ENCODE peak calls at places on chromosomes 2 and 18, in four cellular contexts. E is CD8-positive, alpha-beta T cell; I is stimulated activated naive CD8-positive, alpha-beta T cell treated with anti-CD3 and anti-CD28 coated beads, Interleukin-15, amount 100 ng/mL, for 72 hours; G is central memory CD8-positive, alpha-beta T cell. M is an unnamed sample.

GRCh38 chr2:37893327-37893726 is 31.8 kb upstream of the RMDN2 start:
- ATAC-seq in G (no peak), E (no peak), I (no peak), M (no peak)

GRCh38 chr2:12119841-12120240 is 373.4 kb downstream of the LPIN1 start:
- ATAC-seq in E (no peak), G (no peak), I (no peak), M (no peak)

GRCh38 chr2:232490221-232491138 is 2.8 kb upstream of the ECEL1 start:
- ATAC-seq in E (no peak), G (no peak), I (no peak), M (no peak)

GRCh38 chr18:21270453-21270852 is 28.4 kb downstream of the GREB1L start:
- ATAC-seq in E (no peak), G (no peak), I (no peak), M (no peak)

GRCh38 chr2:4340536-4340935 is 637.2 kb downstream of the DCDC2C start:
- ATAC-seq in I (no peak), G (no peak), E (no peak), M (no peak)

GRCh38 chr2:127576433-127577207 is 41.1 kb downstream of the MYO7B start:
- ATAC-seq in I (no peak), E (no peak), G (no peak), M (no peak)

GRCh38 chr2:226828164-226828563 is 7.7 kb upstream of the RHBDD1 start:
- ATAC-seq in I (no peak), E (no peak), G (no peak), M (peak)

GRCh38 chr18:39764848-39765247 is 2190.2 kb upstream of the PIK3C3 start:
- ATAC-seq in G (no peak), E (no peak), I (no peak), M (no peak)

GRCh38 chr2:134131681-134132486 is 122.0 kb upstream of the MGAT5 start:
- ATAC-seq in I (no peak), E (no peak), G (no peak), M (no peak)

GRCh38 chr18:50836521-50836957 is 16.7 kb upstream of the MRO start:
- ATAC-seq in E (no peak), I (peak), G (no peak), M (no peak)

GRCh38 chr2:147438897-147439296 is 405.9 kb upstream of the ACVR2A start:
- ATAC-seq in G (no peak), E (no peak), I (no peak), M (no peak)

GRCh38 chr2:64410673-64411072 is 43.3 kb upstream of the LGALSL start:
- ATAC-seq in I (no peak), E (no peak), G (no peak), M (no peak)